ENCODE peak calls at places on chromosomes 2 and 18, in six cellular contexts. K, E, M, L, U and T are unnamed samples.
A peak's percentile ranks its signal among the peaks of the same experiment; 100 is the strongest.

GRCh38 chr18:57434177-57434535 is 1.0 kb upstream of the ONECUT2 start:
- DNase-seq in M (no peak), K (no peak), U (no peak), L (no peak), E (no peak), T (no peak)

GRCh38 chr18:26386002-26386401 is 159.8 kb downstream of the TAF4B start:
- DNase-seq in K (peak; percentile 35), U (no peak), E (peak; percentile 65), M (no peak), L (peak; percentile 54), T (no peak)

GRCh38 chr2:136291871-136292270 is 173.9 kb upstream of the CXCR4 start:
- DNase-seq in E (no peak), U (no peak), K (no peak), M (no peak), L (no peak), T (no peak)

GRCh38 chr2:240140511-240140910 is at the start of gene OTOS:
- DNase-seq in U (no peak), E (no peak), K (no peak), M (no peak), L (no peak), T (no peak)

GRCh38 chr2:71385008-71385407 is 53.4 kb downstream of the ZNF638 start:
- DNase-seq in K (peak; percentile 72), U (no peak), M (no peak), E (no peak), L (peak; percentile 7), T (peak; percentile 66)

GRCh38 chr18:36476433-36476832 is 178.9 kb downstream of the FHOD3 start:
- DNase-seq in K (no peak), U (no peak), E (no peak), M (no peak), L (no peak), T (no peak)

GRCh38 chr18:45275367-45276113 is 339.7 kb upstream of the SLC14A2 start:
- DNase-seq in M (peak; percentile 19), L (peak; percentile 22), U (no peak), K (no peak), E (peak; percentile 5), T (peak; percentile 77)

GRCh38 chr2:121790276-121790956 is 35.0 kb downstream of the TSN start:
- DNase-seq in K (peak; percentile 93), U (no peak), E (peak; percentile 61), L (peak; percentile 73), M (no peak), T (no peak)

GRCh38 chr18:49563130-49563540 is 1.3 kb downstream of the LIPG start:
- DNase-seq in K (peak; percentile 47), E (no peak), L (no peak), M (no peak), U (no peak), T (peak; percentile 83)

GRCh38 chr2:200735061-200735460 is 76.6 kb upstream of the BZW1 start:
- DNase-seq in K (no peak), U (no peak), E (no peak), L (no peak), M (no peak), T (no peak)

GRCh38 chr2:132701810-132702209 is 31.8 kb upstream of the LYPD1 start:
- DNase-seq in L (no peak), E (no peak), K (peak; percentile 74), U (no peak), M (no peak), T (no peak)

GRCh38 chr18:21083017-21083416 is 28.6 kb downstream of the ROCK1 start:
- DNase-seq in U (no peak), K (no peak), M (no peak), E (no peak), L (no peak), T (no peak)

GRCh38 chr2:233814063-233814435 is 35.9 kb downstream of the MROH2A start:
- DNase-seq in K (no peak), E (no peak), L (no peak), M (no peak), U (no peak), T (peak; percentile 3)

GRCh38 chr2:10439185-10439879 is 8.8 kb downstream of the ODC1 start:
- DNase-seq in E (no peak), U (no peak), M (no peak), K (no peak), L (no peak), T (no peak)

GRCh38 chr18:51857989-51858388 is 482.0 kb upstream of the DCC start:
- DNase-seq in U (no peak), M (no peak), L (no peak), E (no peak), K (no peak), T (no peak)

GRCh38 chr18:49031511-49032188 is 80.9 kb upstream of the SMAD7 start:
- DNase-seq in E (no peak), U (no peak), K (no peak), L (peak; percentile 2), M (no peak), T (peak; percentile 42)

GRCh38 chr2:160299540-160299939 is 99.5 kb upstream of the ITGB6 start:
- DNase-seq in K (peak; percentile 75), L (no peak), U (no peak), M (no peak), E (no peak), T (no peak)

GRCh38 chr2:153871231-153872221 is at the start of gene GALNT13:
- DNase-seq in L (peak; percentile 89), E (peak; percentile 57), K (peak; percentile 33), M (no peak), U (peak; percentile 84), T (no peak)

GRCh38 chr2:216286616-216287231 is 85.6 kb downstream of the MARCHF4 start:
- DNase-seq in K (no peak), L (no peak), U (no peak), M (no peak), E (no peak), T (no peak)

GRCh38 chr2:33033524-33034150 is 86.9 kb downstream of the LTBP1 start:
- DNase-seq in L (peak; percentile 63), U (peak; percentile 29), E (no peak), K (peak; percentile 35), M (peak; percentile 69), T (no peak)

GRCh38 chr2:22382439-22383169 is 1002.4 kb upstream of the KLHL29 start:
- DNase-seq in L (no peak), E (no peak), M (no peak), K (no peak), U (peak; percentile 58), T (no peak)

GRCh38 chr2:95314964-95315611 is 17.9 kb downstream of the KCNIP3 start:
- DNase-seq in U (peak; percentile 29), L (peak; percentile 51), K (no peak), M (peak; percentile 9), E (peak; percentile 36), T (peak; percentile 59)

GRCh38 chr2:233419626-233420431 is 65.5 kb downstream of the DGKD start:
- DNase-seq in K (no peak), U (no peak), L (no peak), E (no peak), M (peak; percentile 23), T (no peak)

GRCh38 chr18:77151791-77152517 is 19.4 kb upstream of the MBP start:
- DNase-seq in E (no peak), M (peak; percentile 41), K (no peak), U (no peak), L (no peak), T (no peak)

GRCh38 chr2:237026981-237027711 is 58.5 kb upstream of the COPS8 start:
- DNase-seq in L (peak; percentile 87), E (peak; percentile 45), K (peak; percentile 56), U (peak; percentile 55), M (peak; percentile 26), T (peak; percentile 64)

GRCh38 chr2:23695214-23696162 is 231.4 kb downstream of the ATAD2B start:
- DNase-seq in L (no peak), K (no peak), M (no peak), E (no peak), U (no peak), T (no peak)

GRCh38 chr18:74196220-74197119 is 48.1 kb downstream of the TIMM21 start:
- DNase-seq in L (peak; percentile 77), E (peak; percentile 76), K (peak; percentile 36), M (peak; percentile 64), U (peak; percentile 46), T (peak; percentile 38)

GRCh38 chr2:143824796-143825195 is 695.1 kb downstream of the ZEB2 start:
- DNase-seq in M (no peak), E (no peak), L (no peak), K (no peak), U (no peak), T (no peak)

DNA sequence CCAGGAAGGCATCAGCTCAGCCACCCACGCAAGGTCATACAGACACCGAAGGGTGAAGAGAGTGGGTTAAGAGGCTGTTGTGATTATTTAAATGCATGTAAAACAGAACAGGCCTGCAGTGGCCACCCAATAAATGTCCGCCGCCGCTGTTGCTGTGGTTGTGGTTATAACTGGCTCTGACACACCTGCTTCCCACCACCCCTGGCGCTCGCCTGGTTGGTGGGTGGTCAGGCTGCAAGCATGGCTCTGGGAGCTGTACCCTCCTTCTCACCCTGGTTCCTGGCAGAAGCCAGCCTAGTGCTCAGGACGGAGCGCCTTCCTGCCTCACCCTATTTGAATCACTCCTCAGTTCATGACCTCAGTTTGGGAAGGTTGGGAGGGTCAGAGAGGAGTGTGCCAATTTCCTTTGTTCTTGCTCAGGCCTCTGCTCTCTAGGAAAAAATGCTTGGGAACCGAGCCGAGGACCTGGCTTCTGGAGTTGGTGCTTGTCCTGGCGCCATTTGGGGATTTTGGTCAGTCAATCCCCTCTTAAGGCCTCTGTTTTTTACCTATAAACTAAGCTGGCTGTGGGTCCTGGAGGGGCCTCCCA is 5.3 kb upstream of the CRYBA2 start:
- DNase-seq in E (no peak), K (no peak), U (no peak), M (no peak), L (no peak), T (no peak)
- H3K4me2 ChIP-seq in E (no peak overlapping the region), K (no peak overlapping the region), U (no peak overlapping the region), M (no peak overlapping the region), L (no peak overlapping the region), T (no peak overlapping the region)

GRCh38 chr2:219418155-219418569 is at the start of gene DES:
- DNase-seq in E (no peak), K (no peak), L (peak; percentile 52), U (no peak), M (no peak), T (no peak)
- H3K4me2 ChIP-seq in E (no peak within 1 kb of the TSS), K (peak within 1 kb of the TSS; percentile 75), L (peak within 1 kb of the TSS; percentile 84), U (peak within 1 kb of the TSS; percentile 59), M (no peak within 1 kb of the TSS), T (peak within 1 kb of the TSS; percentile 32)

GRCh38 chr2:211611061-211611518 is 927.5 kb downstream of the ERBB4 start:
- DNase-seq in M (no peak), K (no peak), U (no peak), E (peak; percentile 51), L (no peak), T (peak; percentile 28)
- H3K4me2 ChIP-seq in M (no peak overlapping the region), K (no peak overlapping the region), U (no peak overlapping the region), E (peak overlapping the region; percentile 67), L (no peak overlapping the region), T (no peak overlapping the region)

GRCh38 chr2:18498531-18498930 is 61.9 kb downstream of the RDH14 start:
- DNase-seq in M (no peak), L (no peak), K (no peak), E (no peak), U (no peak), T (no peak)
- H3K4me2 ChIP-seq in M (no peak overlapping the region), L (no peak overlapping the region), K (no peak overlapping the region), E (no peak overlapping the region), U (no peak overlapping the region), T (no peak overlapping the region)

GRCh38 chr2:170288859-170289258 is 110.9 kb downstream of the MYO3B start:
- DNase-seq in K (no peak), E (no peak), L (no peak), U (no peak), M (no peak), T (no peak)

GRCh38 chr2:170282851-170283250 is 104.9 kb downstream of the MYO3B start:
- DNase-seq in K (no peak), U (no peak), E (no peak), L (no peak), M (no peak), T (no peak)

GRCh38 chr2:170284205-170284604 is 106.3 kb downstream of the MYO3B start:
- DNase-seq in M (no peak), K (no peak), E (no peak), U (no peak), L (no peak), T (no peak)
- H3K4me2 ChIP-seq in M (no peak overlapping the region), K (no peak overlapping the region), E (no peak overlapping the region), U (no peak overlapping the region), L (no peak overlapping the region), T (no peak overlapping the region)